ENCODE peak calls at places on chromosome X, in eight cellular contexts. One of them, this sample, is unnamed.

GRCh38 chrX:106901781-106902219 is 1.3 kb downstream of the RIPPLY1 start:
- DNase-seq in astrocyte: no peak
- DNase-seq in nephron progenitor cell: no peak
- DNase-seq in neural progenitor cell: no peak
- DNase-seq in AG09319: no peak
- DNase-seq in HCT116: no peak
- DNase-seq in cardiac muscle cell: no peak
- DNase-seq in Peyer's patch: no peak
- DNase-seq in this sample: no peak

GRCh38 chrX:153766871-153767673 is 3.0 kb downstream of the PLXNB3 start:
- DNase-seq in astrocyte: no peak
- DNase-seq in neural progenitor cell: no peak
- DNase-seq in cardiac muscle cell: no peak
- DNase-seq in Peyer's patch: peak
- DNase-seq in AG09319: no peak
- DNase-seq in nephron progenitor cell: no peak
- DNase-seq in HCT116: no peak
- DNase-seq in this sample: no peak

GRCh38 chrX:38154818-38155217 is 65.9 kb downstream of the SRPX start:
- DNase-seq in Peyer's patch: no peak
- DNase-seq in astrocyte: no peak
- DNase-seq in neural progenitor cell: no peak
- DNase-seq in cardiac muscle cell: no peak
- DNase-seq in AG09319: no peak
- DNase-seq in nephron progenitor cell: no peak
- DNase-seq in HCT116: no peak
- DNase-seq in this sample: no peak

GRCh38 chrX:154401045-154401799 is 3.0 kb downstream of the RPL10 start:
- DNase-seq in astrocyte: peak
- DNase-seq in cardiac muscle cell: peak
- DNase-seq in nephron progenitor cell: no peak
- DNase-seq in AG09319: no peak
- DNase-seq in neural progenitor cell: no peak
- DNase-seq in Peyer's patch: no peak
- DNase-seq in HCT116: no peak
- DNase-seq in this sample: no peak

GRCh38 chrX:151153086-151153485 is 23.3 kb upstream of the GPR50 start:
- DNase-seq in AG09319: no peak
- DNase-seq in cardiac muscle cell: peak
- DNase-seq in Peyer's patch: no peak
- DNase-seq in nephron progenitor cell: peak
- DNase-seq in astrocyte: peak
- DNase-seq in neural progenitor cell: peak
- DNase-seq in HCT116: no peak
- DNase-seq in this sample: peak

GRCh38 chrX:30814978-30815377 is 74.1 kb downstream of the TAB3 start:
- DNase-seq in neural progenitor cell: no peak
- DNase-seq in Peyer's patch: no peak
- DNase-seq in cardiac muscle cell: no peak
- DNase-seq in HCT116: no peak
- DNase-seq in astrocyte: no peak
- DNase-seq in nephron progenitor cell: no peak
- DNase-seq in AG09319: no peak
- DNase-seq in this sample: no peak

GRCh38 chrX:104864296-104864695 is 298.3 kb downstream of the IL1RAPL2 start:
- DNase-seq in AG09319: no peak
- DNase-seq in astrocyte: peak
- DNase-seq in HCT116: no peak
- DNase-seq in Peyer's patch: no peak
- DNase-seq in cardiac muscle cell: no peak
- DNase-seq in nephron progenitor cell: no peak
- DNase-seq in neural progenitor cell: no peak
- DNase-seq in this sample: no peak

GRCh38 chrX:11530621-11531020 is 135.1 kb downstream of the ARHGAP6 start:
- DNase-seq in astrocyte: peak
- DNase-seq in Peyer's patch: no peak
- DNase-seq in HCT116: no peak
- DNase-seq in AG09319: no peak
- DNase-seq in cardiac muscle cell: no peak
- DNase-seq in neural progenitor cell: no peak
- DNase-seq in nephron progenitor cell: no peak
- DNase-seq in this sample: no peak

GRCh38 chrX:101429934-101430333 is 21.9 kb downstream of the HNRNPH2 start:
- DNase-seq in AG09319: no peak
- DNase-seq in HCT116: no peak
- DNase-seq in nephron progenitor cell: no peak
- DNase-seq in neural progenitor cell: no peak
- DNase-seq in astrocyte: peak
- DNase-seq in Peyer's patch: no peak
- DNase-seq in cardiac muscle cell: no peak
- DNase-seq in this sample: no peak

GRCh38 chrX:103488332-103488731 is 31.0 kb downstream of the RAB40A start:
- DNase-seq in AG09319: no peak
- DNase-seq in astrocyte: no peak
- DNase-seq in neural progenitor cell: peak
- DNase-seq in cardiac muscle cell: peak
- DNase-seq in HCT116: peak
- DNase-seq in Peyer's patch: no peak
- DNase-seq in nephron progenitor cell: no peak
- DNase-seq in this sample: no peak
- TF ChIP-seq CTCF in AG09319: peak
- TF ChIP-seq CTCF in astrocyte: peak
- TF ChIP-seq CTCF in neural progenitor cell: peak
- TF ChIP-seq CTCF in cardiac muscle cell: peak
- TF ChIP-seq CTCF in HCT116: peak
- TF ChIP-seq CTCF in Peyer's patch: peak
- TF ChIP-seq CTCF in nephron progenitor cell: peak
- TF ChIP-seq CTCF in this sample: peak

GRCh38 chrX:44550563-44550962 is 7.9 kb upstream of the FUNDC1 start:
- DNase-seq in neural progenitor cell: no peak
- DNase-seq in Peyer's patch: no peak
- DNase-seq in astrocyte: no peak
- DNase-seq in cardiac muscle cell: no peak
- DNase-seq in HCT116: no peak
- DNase-seq in AG09319: no peak
- DNase-seq in nephron progenitor cell: no peak
- DNase-seq in this sample: no peak
- TF ChIP-seq CTCF in neural progenitor cell: no peak
- TF ChIP-seq CTCF in Peyer's patch: no peak
- TF ChIP-seq CTCF in astrocyte: no peak
- TF ChIP-seq CTCF in cardiac muscle cell: no peak
- TF ChIP-seq CTCF in HCT116: no peak
- TF ChIP-seq CTCF in AG09319: no peak
- TF ChIP-seq CTCF in nephron progenitor cell: no peak
- TF ChIP-seq CTCF in this sample: no peak

DNA sequence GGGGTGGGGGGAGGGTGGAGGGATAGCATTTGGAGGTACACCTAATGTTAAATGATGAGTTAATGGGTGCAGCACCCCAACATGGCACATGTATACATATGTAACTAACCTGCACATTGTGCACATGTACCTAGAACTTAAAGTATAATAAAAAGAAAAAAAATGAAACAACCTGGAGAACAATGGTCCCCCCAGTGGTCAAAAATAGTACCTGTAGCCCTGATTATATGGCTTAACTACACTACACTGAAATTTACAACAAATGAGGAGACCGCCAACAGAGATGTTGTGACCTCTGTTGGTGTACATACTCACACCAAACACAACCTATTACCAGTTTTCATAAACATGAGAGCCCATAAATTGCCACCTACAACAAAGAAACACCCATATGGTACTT is 7.3 kb upstream of the MAGEE1 start:
- DNase-seq in nephron progenitor cell: no peak
- DNase-seq in HCT116: no peak
- DNase-seq in cardiac muscle cell: no peak
- DNase-seq in astrocyte: no peak
- DNase-seq in AG09319: no peak
- DNase-seq in neural progenitor cell: no peak
- DNase-seq in Peyer's patch: no peak
- DNase-seq in this sample: no peak
- TF ChIP-seq CTCF in nephron progenitor cell: no peak
- TF ChIP-seq CTCF in HCT116: no peak
- TF ChIP-seq CTCF in cardiac muscle cell: no peak
- TF ChIP-seq CTCF in astrocyte: no peak
- TF ChIP-seq CTCF in AG09319: peak
- TF ChIP-seq CTCF in neural progenitor cell: no peak
- TF ChIP-seq CTCF in Peyer's patch: peak
- TF ChIP-seq CTCF in this sample: no peak

DNA sequence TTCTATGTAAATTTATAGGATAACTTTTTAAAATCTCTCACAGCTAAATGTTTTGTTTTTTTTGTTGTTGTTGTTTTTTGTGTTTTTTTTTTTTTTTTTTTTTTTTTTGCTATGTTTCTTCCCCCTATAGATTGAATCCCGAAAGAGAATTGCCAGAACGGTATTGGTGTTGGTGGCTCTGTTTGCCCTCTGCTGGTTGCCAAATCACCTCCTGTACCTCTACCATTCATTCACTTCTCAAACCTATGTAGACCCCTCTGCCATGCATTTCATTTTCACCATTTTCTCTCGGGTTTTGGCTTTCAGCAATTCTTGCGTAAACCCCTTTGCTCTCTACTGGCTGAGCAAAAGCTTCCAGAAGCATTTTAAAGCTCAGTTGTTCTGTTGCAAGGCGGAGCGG is 4.1 kb downstream of the BRS3 start:
- DNase-seq in HCT116: no peak
- DNase-seq in astrocyte: no peak
- DNase-seq in AG09319: no peak
- DNase-seq in cardiac muscle cell: no peak
- DNase-seq in neural progenitor cell: peak
- DNase-seq in Peyer's patch: no peak
- DNase-seq in nephron progenitor cell: no peak
- DNase-seq in this sample: no peak
- TF ChIP-seq CTCF in HCT116: no peak
- TF ChIP-seq CTCF in astrocyte: no peak
- TF ChIP-seq CTCF in AG09319: no peak
- TF ChIP-seq CTCF in cardiac muscle cell: no peak
- TF ChIP-seq CTCF in neural progenitor cell: peak
- TF ChIP-seq CTCF in Peyer's patch: no peak
- TF ChIP-seq CTCF in nephron progenitor cell: no peak
- TF ChIP-seq CTCF in this sample: no peak

GRCh38 chrX:148938348-148938747 is 437.9 kb downstream of the AFF2 start:
- DNase-seq in HCT116: no peak
- DNase-seq in nephron progenitor cell: no peak
- DNase-seq in Peyer's patch: no peak
- DNase-seq in cardiac muscle cell: no peak
- DNase-seq in neural progenitor cell: no peak
- DNase-seq in astrocyte: no peak
- DNase-seq in AG09319: no peak
- DNase-seq in this sample: no peak

GRCh38 chrX:148942754-148943153 is 442.3 kb downstream of the AFF2 start:
- DNase-seq in Peyer's patch: no peak
- DNase-seq in neural progenitor cell: no peak
- DNase-seq in AG09319: no peak
- DNase-seq in cardiac muscle cell: no peak
- DNase-seq in astrocyte: no peak
- DNase-seq in HCT116: no peak
- DNase-seq in nephron progenitor cell: no peak
- DNase-seq in this sample: no peak

DNA sequence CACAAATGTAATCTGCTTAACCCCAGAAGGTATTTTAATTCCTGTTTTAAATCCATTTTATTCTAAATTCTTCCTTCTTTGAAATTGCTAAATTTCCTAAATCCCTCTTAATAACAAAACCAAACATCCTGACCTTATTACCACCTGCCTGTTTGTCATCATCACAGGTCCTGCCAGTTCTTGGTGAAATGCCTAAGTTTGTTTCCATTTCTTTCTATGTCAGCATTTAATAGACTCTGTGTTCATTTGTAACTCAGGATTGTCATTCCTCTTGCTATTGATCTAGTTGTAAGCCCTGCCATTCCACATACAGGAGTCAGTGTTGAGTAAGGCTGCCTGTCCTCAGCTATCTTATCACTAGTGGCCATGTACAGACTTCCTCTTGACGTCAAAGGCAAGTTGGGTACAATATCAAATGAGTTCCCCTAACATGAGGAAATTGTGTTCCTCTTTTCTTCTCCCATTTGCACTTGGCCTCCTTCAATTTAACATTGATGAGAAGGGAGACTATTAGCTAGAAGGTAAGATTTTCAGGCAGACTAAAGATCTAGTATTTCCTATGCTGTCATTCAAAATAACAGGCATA is 440.1 kb downstream of the AFF2 start:
- DNase-seq in astrocyte: peak
- DNase-seq in Peyer's patch: no peak
- DNase-seq in HCT116: no peak
- DNase-seq in AG09319: no peak
- DNase-seq in nephron progenitor cell: no peak
- DNase-seq in neural progenitor cell: no peak
- DNase-seq in cardiac muscle cell: peak
- DNase-seq in this sample: no peak
- TF ChIP-seq CTCF in astrocyte: no peak
- TF ChIP-seq CTCF in Peyer's patch: no peak
- TF ChIP-seq CTCF in HCT116: no peak
- TF ChIP-seq CTCF in AG09319: no peak
- TF ChIP-seq CTCF in nephron progenitor cell: no peak
- TF ChIP-seq CTCF in neural progenitor cell: no peak
- TF ChIP-seq CTCF in cardiac muscle cell: peak
- TF ChIP-seq CTCF in this sample: no peak

GRCh38 chrX:135927897-135928296 is 34.4 kb downstream of the SAGE1 start:
- DNase-seq in HCT116: no peak
- DNase-seq in cardiac muscle cell: no peak
- DNase-seq in astrocyte: no peak
- DNase-seq in AG09319: no peak
- DNase-seq in nephron progenitor cell: no peak
- DNase-seq in Peyer's patch: no peak
- DNase-seq in neural progenitor cell: no peak
- DNase-seq in this sample: no peak

GRCh38 chrX:135923353-135923752 is 29.8 kb downstream of the SAGE1 start:
- DNase-seq in HCT116: peak
- DNase-seq in astrocyte: no peak
- DNase-seq in Peyer's patch: no peak
- DNase-seq in AG09319: no peak
- DNase-seq in cardiac muscle cell: no peak
- DNase-seq in neural progenitor cell: peak
- DNase-seq in nephron progenitor cell: peak
- DNase-seq in this sample: no peak
- TF ChIP-seq CTCF in HCT116: peak
- TF ChIP-seq CTCF in astrocyte: no peak
- TF ChIP-seq CTCF in Peyer's patch: no peak
- TF ChIP-seq CTCF in AG09319: no peak
- TF ChIP-seq CTCF in cardiac muscle cell: no peak
- TF ChIP-seq CTCF in neural progenitor cell: peak
- TF ChIP-seq CTCF in nephron progenitor cell: no peak
- TF ChIP-seq CTCF in this sample: no peak

This sample was measured in endothelial cell.